ENCODE peak calls at places on chromosome 6, in seven cellular contexts. S, V, J, L, U, R and K are unnamed samples.

GRCh38 chr6:170027111-170028043 is 263.5 kb downstream of the DLL1 start:
- DNase-seq in S (no peak), V (no peak), J (no peak), L (no peak), U (no peak), R (peak), K (no peak)

GRCh38 chr6:21299216-21299615 is 294.3 kb upstream of the SOX4 start:
- DNase-seq in S (no peak), V (no peak), J (no peak), L (no peak), U (no peak), R (no peak), K (no peak)

GRCh38 chr6:118844915-118845314 is 49.0 kb upstream of the ASF1A start:
- DNase-seq in S (peak), V (no peak), J (no peak), L (no peak), U (no peak), R (peak), K (no peak)

GRCh38 chr6:36120979-36121706 is 9.2 kb upstream of the MAPK13 start:
- DNase-seq in S (no peak), V (peak), J (no peak), L (peak), U (peak), R (no peak), K (peak)

GRCh38 chr6:89692256-89692655 is 53.7 kb upstream of the LYRM2 start:
- DNase-seq in S (no peak), V (no peak), J (no peak), L (no peak), U (no peak), R (no peak), K (no peak)

GRCh38 chr6:80480478-80481157 is 374.1 kb downstream of the BCKDHB start:
- DNase-seq in S (no peak), V (no peak), J (no peak), L (no peak), U (no peak), R (no peak), K (peak)

GRCh38 chr6:125918681-125919566 is 37.6 kb upstream of the HINT3 start:
- DNase-seq in S (peak), V (peak), J (no peak), L (peak), U (no peak), R (peak), K (peak)

GRCh38 chr6:137353346-137353745 is 134.2 kb upstream of the IFNGR1 start:
- DNase-seq in S (no peak), V (no peak), J (no peak), L (no peak), U (no peak), R (no peak), K (no peak)

GRCh38 chr6:150494236-150494635 is 105.4 kb upstream of the PLEKHG1 start:
- DNase-seq in S (no peak), V (no peak), J (peak), L (no peak), U (peak), R (no peak), K (no peak)

GRCh38 chr6:50272611-50273010 is 222.9 kb upstream of the DEFB112 start:
- DNase-seq in S (no peak), V (no peak), J (no peak), L (no peak), U (no peak), R (no peak), K (no peak)

GRCh38 chr6:94289131-94289530 is 869.8 kb upstream of the EPHA7 start:
- DNase-seq in S (no peak), V (no peak), J (no peak), L (no peak), U (no peak), R (no peak), K (no peak)

GRCh38 chr6:43766426-43766825 is 3.6 kb upstream of the VEGFA start:
- DNase-seq in S (no peak), V (peak), J (no peak), L (no peak), U (no peak), R (no peak), K (no peak)

GRCh38 chr6:31765910-31766794 is 3.7 kb downstream of the SAPCD1 start:
- DNase-seq in S (peak), V (no peak), J (no peak), L (no peak), U (no peak), R (no peak), K (no peak)

GRCh38 chr6:32763417-32763816 is at the start of gene HLA-DQB2:
- DNase-seq in S (no peak), V (no peak), J (no peak), L (no peak), U (no peak), R (no peak), K (no peak)

GRCh38 chr6:112571486-112571885 is 224.4 kb downstream of the RFPL4B start:
- DNase-seq in S (peak), V (no peak), J (no peak), L (no peak), U (peak), R (peak), K (no peak)

GRCh38 chr6:160137989-160138835 is 16.6 kb downstream of the SLC22A1 start:
- DNase-seq in S (peak), V (peak), J (no peak), L (peak), U (no peak), R (peak), K (peak)